ENCODE peak calls at places on chromosomes 4 and X, in seven cellular contexts. G is choroid plexus epithelial cell, T is PC-3, U is endodermal cell, B is body of pancreas, R is osteocyte, M is activated B cell treated with CpG ODN at 0.5 μM for 24 hours. K is an unnamed sample.

GRCh38 chr4:16827762-16828724 is 70.4 kb downstream of the LDB2 start:
- DNase-seq in B (no peak), M (no peak), R (no peak), T (no peak), G (no peak), U (no peak), K (no peak)

GRCh38 chr4:99330648-99331047 is 9.4 kb upstream of the ADH1B start:
- DNase-seq in G (no peak), M (no peak), T (no peak), U (no peak), R (no peak), B (no peak), K (no peak)

GRCh38 chr4:20394471-20394870 is 142.8 kb downstream of the SLIT2 start:
- DNase-seq in R (no peak), T (no peak), B (no peak), U (no peak), G (no peak), M (no peak), K (no peak)

GRCh38 chr4:98794565-98795205 is 134.2 kb downstream of the EIF4E start:
- DNase-seq in B (no peak), U (peak; percentile 73), R (no peak), M (no peak), G (peak; percentile 69), T (peak; percentile 51), K (no peak)

GRCh38 chr4:53478671-53479456 is 101.4 kb downstream of the FIP1L1 start:
- DNase-seq in U (no peak), M (no peak), T (peak; percentile 93), G (peak; percentile 84), R (no peak), B (no peak), K (no peak)

GRCh38 chrX:3244203-3244743 is 102.2 kb downstream of the MXRA5 start:
- DNase-seq in U (no peak), R (no peak), T (no peak), G (peak; percentile 80), M (no peak), B (no peak), K (no peak)

GRCh38 chr4:146520894-146521542 is 722 bp downstream of the SLC10A7 start:
- DNase-seq in B (peak; percentile 59), R (no peak), G (peak; percentile 80), U (no peak), M (no peak), T (peak; percentile 60), K (no peak)

GRCh38 chr4:8911311-8912088 is 39.9 kb upstream of the HMX1 start:
- DNase-seq in G (no peak), T (no peak), M (peak; percentile 4), U (peak; percentile 45), B (peak; percentile 8), R (peak; percentile 82), K (peak; percentile 11)

GRCh38 chr4:1277667-1278335 is 11.9 kb upstream of the MAEA start:
- DNase-seq in G (no peak), U (no peak), T (no peak), R (no peak), M (no peak), B (no peak), K (no peak)

GRCh38 chrX:10254746-10255145 is 98.0 kb downstream of the CLCN4 start:
- DNase-seq in G (peak; percentile 18), M (no peak), R (no peak), B (no peak), U (no peak), T (peak; percentile 71), K (no peak)

GRCh38 chr4:3512719-3513118 is 19.5 kb downstream of the LRPAP1 start:
- DNase-seq in U (no peak), M (no peak), G (no peak), T (no peak), B (no peak), R (no peak), K (no peak)

GRCh38 chr4:85362550-85362949 is 112.4 kb upstream of the ARHGAP24 start:
- DNase-seq in R (no peak), B (no peak), G (no peak), T (no peak), U (no peak), M (no peak), K (no peak)

GRCh38 chr4:33722800-33723511 is 2521.4 kb downstream of the ARAP2 start:
- DNase-seq in G (peak; percentile 54), B (no peak), U (no peak), M (no peak), T (peak; percentile 15), R (no peak), K (no peak)

GRCh38 chr4:169620846-169621228 is 459 bp downstream of the CLCN3 start:
- DNase-seq in T (peak; percentile 10), R (no peak), M (no peak), G (peak; percentile 45), U (peak; percentile 68), B (peak; percentile 32), K (peak; percentile 40)

GRCh38 chr4:142558851-142559250 is 287.2 kb downstream of the INPP4B start:
- DNase-seq in G (peak; percentile 62), M (no peak), T (no peak), R (no peak), U (no peak), B (peak; percentile 20), K (no peak)

GRCh38 chrX:29535212-29536162 is 679.9 kb upstream of the MAGEB2 start:
- DNase-seq in M (no peak), R (no peak), B (no peak), T (peak; percentile 58), G (peak; percentile 24), U (no peak), K (no peak)

DNA sequence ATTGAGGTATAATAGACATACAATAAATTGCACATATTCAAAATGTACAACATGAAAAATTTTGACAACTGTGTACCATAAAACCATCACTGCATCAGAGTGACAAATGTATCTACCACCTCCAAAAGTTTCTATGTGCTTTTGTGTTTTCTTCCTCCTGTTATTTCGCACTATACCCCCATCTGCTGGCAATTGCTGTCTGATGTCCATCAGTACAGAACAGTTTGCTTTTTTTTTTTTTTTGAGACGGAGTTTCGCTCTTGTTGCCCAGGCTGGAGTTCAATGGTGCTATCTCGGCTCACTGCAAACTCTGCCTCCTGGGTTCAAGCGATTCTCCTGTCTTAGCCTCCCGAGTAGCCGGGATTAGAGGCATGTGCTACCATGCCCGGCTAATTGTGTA is 154.3 kb upstream of the GIMD1 start:
- DNase-seq in T (peak; percentile 33), R (no peak), M (no peak), G (peak; percentile 55), B (no peak), U (no peak), K (no peak)
- TF ChIP-seq CTCF in T (peak; percentile 44), R (peak; percentile 49), M (no peak), G (peak; percentile 53), B (no peak), U (peak; percentile 41), K (no peak)

DNA sequence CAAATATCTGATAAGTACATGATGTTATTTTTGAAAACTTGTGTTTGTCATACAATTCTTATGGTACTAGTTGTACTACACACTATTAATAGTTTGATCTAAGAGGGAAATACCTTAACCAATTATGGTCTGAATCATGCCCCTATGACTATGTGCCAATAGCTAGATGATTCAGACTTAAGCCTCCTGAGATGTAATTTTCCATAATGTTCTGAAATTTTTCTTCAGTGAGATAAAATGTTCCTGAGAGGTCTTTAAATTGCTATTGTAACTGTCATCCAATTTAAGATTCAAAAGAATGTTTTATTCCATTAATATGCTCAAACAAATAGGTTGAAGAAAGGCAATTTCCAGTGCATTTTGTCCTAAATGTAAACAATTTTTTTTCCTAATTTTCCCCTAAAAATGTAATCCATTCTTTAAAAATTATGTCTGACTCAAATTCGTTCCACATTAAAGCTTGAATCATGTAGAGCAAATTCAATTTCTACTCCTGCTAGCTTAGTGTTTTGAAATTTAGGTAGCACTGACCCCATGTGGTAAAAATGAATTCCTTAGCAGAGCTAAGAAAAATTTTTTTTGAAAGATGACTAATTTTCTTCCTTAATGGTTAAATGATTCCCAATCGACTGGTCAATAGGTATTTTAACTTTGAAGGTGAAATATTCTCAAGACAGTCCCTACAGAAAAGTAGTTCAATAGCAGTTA is 49.1 kb downstream of the APOOL start:
- DNase-seq in M (no peak), U (no peak), R (no peak), G (peak; percentile 81), T (peak; percentile 68), B (no peak), K (no peak)
- TF ChIP-seq CTCF in M (no peak), U (peak; percentile 39), R (peak; percentile 56), G (peak; percentile 38), T (peak; percentile 52), B (no peak), K (no peak)

DNA sequence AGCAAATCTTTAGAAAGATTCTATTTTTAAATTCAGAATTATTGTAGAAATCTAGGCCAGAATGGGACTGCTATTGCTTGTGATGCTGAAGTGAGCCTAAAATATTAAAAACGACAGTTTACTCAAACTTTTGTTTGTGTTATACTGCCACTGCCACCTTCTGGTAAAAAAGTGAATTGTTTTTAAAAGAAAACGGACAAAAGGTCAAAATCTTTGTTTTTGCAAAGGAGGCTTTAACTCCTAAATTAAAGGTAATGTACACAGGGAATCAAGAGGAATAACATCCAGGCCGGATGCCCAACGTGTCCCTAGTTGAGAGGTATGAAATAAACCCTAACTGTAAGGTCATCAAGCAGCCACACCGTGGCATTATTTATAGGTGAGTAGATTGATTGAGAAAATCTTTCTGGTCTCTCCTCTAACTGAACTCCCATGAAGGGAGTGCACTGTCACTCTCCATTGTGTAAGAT is 338.3 kb upstream of the GALNT7 start:
- DNase-seq in B (no peak), G (peak; percentile 40), T (peak; percentile 62), R (no peak), M (no peak), U (no peak), K (no peak)
- TF ChIP-seq CTCF in B (no peak), G (peak; percentile 36), T (peak; percentile 69), R (peak; percentile 62), M (peak; percentile 81), U (peak; percentile 75), K (peak; percentile 72)

GRCh38 chr4:110787781-110788180 is 164.9 kb upstream of the PITX2 start:
- DNase-seq in G (no peak), M (no peak), T (no peak), B (no peak), U (no peak), R (no peak), K (no peak)

GRCh38 chr4:110798682-110799081 is 175.8 kb upstream of the PITX2 start:
- DNase-seq in T (no peak), G (no peak), U (no peak), R (no peak), M (no peak), B (no peak), K (no peak)

GRCh38 chr4:110792036-110792435 is 169.2 kb upstream of the PITX2 start:
- DNase-seq in U (no peak), T (no peak), B (no peak), G (no peak), R (no peak), M (no peak), K (no peak)

GRCh38 chr4:110793890-110794588 is 171.2 kb upstream of the PITX2 start:
- DNase-seq in U (peak; percentile 88), T (no peak), G (no peak), B (no peak), R (no peak), M (no peak), K (no peak)

DNA sequence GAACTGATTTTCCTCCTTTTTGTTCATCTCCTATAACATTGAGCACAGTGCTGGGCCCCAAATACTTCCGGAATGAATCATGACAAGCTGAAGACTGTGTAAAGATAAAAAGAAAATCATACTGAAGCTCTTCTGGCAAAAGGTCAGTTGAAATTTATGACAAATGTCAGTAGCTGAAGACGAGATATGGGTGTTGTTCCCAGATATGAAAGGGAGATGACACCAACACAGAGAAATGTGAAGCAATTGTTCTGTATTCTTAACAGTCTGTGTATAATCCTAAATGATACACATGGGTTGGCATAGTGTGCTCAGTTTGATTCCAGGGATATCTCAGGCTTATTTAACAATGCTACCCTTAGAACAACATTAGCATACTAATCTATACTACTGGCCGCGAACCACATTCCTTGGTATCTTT is 170.5 kb upstream of the PITX2 start:
- DNase-seq in B (no peak), M (no peak), G (no peak), T (no peak), R (no peak), U (no peak), K (no peak)
- TF ChIP-seq CTCF in B (no peak), M (no peak), G (no peak), T (no peak), R (no peak), U (no peak), K (no peak)

K was measured in natural killer cell.